ENCODE peak calls at places on chromosomes 2 and 18, in five cellular contexts. Y, K, A, E and P are unnamed samples.
A peak's percentile ranks its signal among the peaks of the same experiment; 100 is the strongest.

GRCh38 chr18:11908182-11909080 is at the start of gene MPPE1:
- DNase-seq in E (peak; percentile 99), K (peak; percentile 92), A (peak; percentile 95), Y (peak; percentile 86), P (peak; percentile 84)

GRCh38 chr2:53467467-53467866 is 300.1 kb upstream of the CHAC2 start:
- DNase-seq in E (no peak), K (no peak), Y (no peak), A (no peak), P (no peak)

GRCh38 chr18:47418746-47419145 is 167.3 kb upstream of the SKOR2 start:
- DNase-seq in A (no peak), Y (no peak), K (no peak), E (no peak), P (no peak)

GRCh38 chr2:118112771-118113334 is 24.6 kb downstream of the INSIG2 start:
- DNase-seq in E (no peak), Y (no peak), A (no peak), K (no peak), P (no peak)

GRCh38 chr2:1132328-1132964 is 181.8 kb downstream of the SNTG2 start:
- DNase-seq in K (no peak), Y (no peak), E (no peak), A (no peak), P (no peak)

GRCh38 chr2:95346236-95346737 is 49.1 kb downstream of the KCNIP3 start:
- DNase-seq in Y (peak; percentile 77), K (peak; percentile 72), A (no peak), E (peak; percentile 80), P (no peak)

GRCh38 chr2:28356095-28356911 is 36.4 kb upstream of the FOSL2 start:
- DNase-seq in Y (peak; percentile 92), K (peak; percentile 59), E (peak; percentile 91), A (peak; percentile 40), P (no peak)

GRCh38 chr2:102103992-102104871 is 38.3 kb upstream of the IL1R1 start:
- DNase-seq in E (peak; percentile 72), K (no peak), Y (peak; percentile 80), A (no peak), P (no peak)

GRCh38 chr2:8761529-8762164 is 75.8 kb downstream of the KIDINS220 start:
- DNase-seq in Y (no peak), K (peak; percentile 31), A (peak; percentile 42), E (no peak), P (no peak)

GRCh38 chr2:177483531-177483930 is 91.0 kb downstream of the AGPS start:
- DNase-seq in E (no peak), Y (no peak), A (no peak), K (no peak), P (no peak)

GRCh38 chr2:148819019-148819418 is 56.0 kb upstream of the KIF5C start:
- DNase-seq in K (no peak), Y (no peak), A (no peak), E (no peak), P (no peak)

GRCh38 chr18:73407506-73407905 is 539.7 kb upstream of the NETO1 start:
- DNase-seq in Y (no peak), E (no peak), K (no peak), A (no peak), P (no peak)

GRCh38 chr2:12674644-12675328 is 42.0 kb upstream of the TRIB2 start:
- DNase-seq in A (no peak), E (no peak), K (no peak), Y (no peak), P (no peak)

GRCh38 chr18:3604626-3605408 is 154.8 kb downstream of the TGIF1 start:
- DNase-seq in Y (peak; percentile 41), K (no peak), A (peak; percentile 39), E (peak; percentile 35), P (no peak)